ENCODE peak calls at places on chromosomes 5 and 9, in four cellular contexts. U, F, L and Y are unnamed samples.

GRCh38 chr5:6590581-6590980 is 42.3 kb downstream of the NSUN2 start:
- DNase-seq in U (no peak), L (no peak), F (no peak), Y (no peak)

GRCh38 chr5:158154226-158155005 is 295.5 kb upstream of the CLINT1 start:
- DNase-seq in U (peak), L (no peak), F (no peak), Y (no peak)

GRCh38 chr9:8564960-8565359 is 765.4 kb upstream of the DMAC1 start:
- DNase-seq in U (no peak), L (no peak), F (no peak), Y (no peak)

GRCh38 chr5:35430381-35431162 is 187.1 kb upstream of the SPEF2 start:
- DNase-seq in F (no peak), U (no peak), L (no peak), Y (no peak)

GRCh38 chr9:32395483-32396216 is 11.2 kb downstream of the ACO1 start:
- DNase-seq in L (peak), F (no peak), U (peak), Y (no peak)

GRCh38 chr9:82369251-82369945 is 380.8 kb downstream of the SPATA31D1 start:
- DNase-seq in L (no peak), F (no peak), U (no peak), Y (no peak)

GRCh38 chr9:106970219-106970975 is 107.4 kb downstream of the ZNF462 start:
- DNase-seq in L (no peak), F (no peak), U (no peak), Y (no peak)

GRCh38 chr5:90473321-90474234 is 993 bp downstream of the MBLAC2 start:
- DNase-seq in L (peak), F (peak), U (no peak), Y (peak)

GRCh38 chr5:160263326-160263850 is 34.1 kb downstream of the FABP6 start:
- DNase-seq in F (no peak), L (no peak), U (no peak), Y (no peak)

GRCh38 chr5:39369123-39369815 is 5.0 kb upstream of the C9 start:
- DNase-seq in F (no peak), L (no peak), U (no peak), Y (no peak)

GRCh38 chr5:9564752-9565151 is 18.9 kb upstream of the SEMA5A start:
- DNase-seq in U (no peak), F (no peak), L (no peak), Y (no peak)

GRCh38 chr9:124242331-124243194 is 15.2 kb upstream of the NEK6 start:
- DNase-seq in L (peak), F (peak), U (peak), Y (peak)

GRCh38 chr5:50667079-50667652 is 729 bp downstream of the PARP8 start:
- DNase-seq in L (peak), U (peak), F (peak), Y (peak)

GRCh38 chr9:125066839-125067619 is 76.3 kb downstream of the SCAI start:
- DNase-seq in L (peak), F (no peak), U (no peak), Y (no peak)

GRCh38 chr9:112439825-112440224 is 46.8 kb upstream of the KIAA1958 start:
- DNase-seq in U (no peak), L (no peak), F (no peak), Y (no peak)

GRCh38 chr5:125987677-125988255 is 435.4 kb upstream of the GRAMD2B start:
- DNase-seq in U (no peak), L (no peak), F (no peak), Y (no peak)

GRCh38 chr9:94945191-94946144 is 219.0 kb downstream of the AOPEP start:
- DNase-seq in U (peak), L (peak), F (no peak), Y (no peak)

GRCh38 chr5:92749943-92750342 is 831.1 kb downstream of the NR2F1-AS1 start:
- DNase-seq in F (no peak), U (no peak), L (no peak), Y (no peak)

GRCh38 chr9:91361294-91362201 is at the start of gene AUH:
- DNase-seq in U (peak), F (peak), L (peak), Y (peak)
- TF ChIP-seq CTCF in U (no peak), F (no peak), L (no peak), Y (peak)

DNA sequence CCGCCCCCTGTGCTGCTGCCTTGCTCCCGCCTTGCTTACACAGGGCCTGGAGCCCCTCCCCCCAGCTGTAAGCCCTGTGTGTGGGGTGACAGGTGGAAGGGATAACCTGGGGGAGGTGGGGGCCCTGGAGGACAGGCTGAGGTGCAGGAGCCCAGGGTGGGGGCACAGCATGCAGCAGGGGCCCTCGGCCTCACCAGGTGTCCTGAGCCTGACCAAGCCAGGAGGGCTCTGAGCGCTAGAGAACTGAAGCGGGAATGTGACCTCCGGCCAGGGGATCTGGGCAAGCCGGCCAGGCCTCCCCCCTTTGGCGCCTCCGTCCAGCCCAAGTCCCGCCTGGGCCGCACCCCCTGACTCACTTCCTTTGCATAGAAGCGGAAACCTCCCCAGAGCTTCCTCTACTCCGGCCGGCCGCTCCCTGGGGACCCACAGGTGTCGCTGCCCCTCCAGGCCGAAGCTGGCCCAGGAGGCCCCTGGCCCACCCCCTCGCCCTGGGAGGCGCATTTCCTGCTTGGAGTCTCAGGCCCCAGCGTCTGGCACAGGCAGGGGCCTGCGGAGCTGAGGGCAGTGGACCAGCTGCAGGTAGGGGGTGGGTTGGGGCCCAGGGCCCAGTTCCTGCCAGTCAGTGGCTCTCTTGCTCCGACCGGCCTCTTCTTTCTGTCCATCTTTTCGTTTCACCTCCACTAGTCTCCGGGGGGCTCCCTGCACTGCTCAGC is at the start of gene TOR4A:
- DNase-seq in F (peak), U (peak), L (peak), Y (peak)
- TF ChIP-seq CTCF in F (no peak), U (no peak), L (no peak), Y (no peak)

DNA sequence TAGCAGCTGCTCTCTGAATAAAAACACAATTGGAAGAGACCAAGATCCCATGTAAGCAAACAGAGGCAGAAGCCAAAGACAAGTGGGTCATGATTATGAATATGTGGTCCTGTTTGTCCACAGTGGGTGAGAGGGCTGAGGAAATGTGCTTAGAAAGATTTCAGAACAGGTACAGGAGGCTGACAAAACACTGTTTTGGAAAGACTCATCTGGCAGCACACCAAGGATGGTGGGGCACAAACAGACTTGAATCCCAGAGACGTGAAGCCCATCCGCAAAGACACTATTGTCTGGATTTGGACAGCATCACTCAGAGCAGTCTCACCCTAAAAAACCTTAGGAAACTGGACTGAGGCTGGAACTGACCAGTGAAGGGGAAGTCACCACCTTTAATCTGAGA is 85.0 kb downstream of the ADRB2 start:
- DNase-seq in U (no peak), F (no peak), L (no peak), Y (no peak)
- TF ChIP-seq CTCF in U (no peak), F (no peak), L (no peak), Y (no peak)

DNA sequence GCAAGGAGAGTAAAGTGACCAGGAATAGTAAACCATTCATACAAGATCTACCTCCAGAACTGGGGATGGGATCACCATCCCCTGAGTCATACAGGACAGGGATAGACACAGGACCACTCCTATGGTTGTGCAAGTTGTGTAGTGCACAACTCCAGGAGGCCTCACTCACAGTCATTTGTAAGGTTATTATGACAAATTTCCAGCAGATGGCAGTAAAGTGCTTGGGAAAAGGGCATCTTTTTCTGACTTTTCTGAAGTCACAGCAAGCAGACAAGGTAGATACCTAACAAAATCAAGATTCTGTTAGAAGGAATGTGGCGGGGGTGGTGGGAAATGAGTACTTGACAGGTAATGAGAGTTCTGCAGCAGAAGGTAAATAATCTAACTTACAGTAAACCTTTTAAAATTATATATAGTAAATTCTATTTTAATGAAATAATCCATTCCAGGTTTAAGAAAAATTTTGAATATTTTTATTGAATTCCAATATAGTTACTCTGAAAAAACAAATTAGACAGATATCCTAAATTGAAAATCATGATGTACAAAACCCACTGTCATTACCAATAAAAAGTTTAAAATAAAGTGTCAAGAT is 16.7 kb upstream of the KIF27 start:
- DNase-seq in L (no peak), F (peak), U (no peak), Y (peak)
- TF ChIP-seq CTCF in L (peak), F (peak), U (peak), Y (peak)

GRCh38 chr5:3601060-3601710 is 5.6 kb downstream of the IRX1 start:
- DNase-seq in F (no peak), U (no peak), L (no peak), Y (no peak)

GRCh38 chr5:3598236-3598635 is 2.6 kb downstream of the IRX1 start:
- DNase-seq in L (no peak), F (no peak), U (no peak), Y (no peak)

GRCh38 chr5:3598725-3599282 is 3.2 kb downstream of the IRX1 start:
- DNase-seq in L (no peak), U (no peak), F (no peak), Y (no peak)

GRCh38 chr5:3600106-3600997 is 4.7 kb downstream of the IRX1 start:
- DNase-seq in F (peak), U (no peak), L (no peak), Y (peak)

GRCh38 chr5:3599283-3600105 is 3.9 kb downstream of the IRX1 start:
- DNase-seq in U (no peak), L (no peak), F (peak), Y (peak)
- TF ChIP-seq CTCF in U (no peak), L (no peak), F (peak), Y (peak)

DNA sequence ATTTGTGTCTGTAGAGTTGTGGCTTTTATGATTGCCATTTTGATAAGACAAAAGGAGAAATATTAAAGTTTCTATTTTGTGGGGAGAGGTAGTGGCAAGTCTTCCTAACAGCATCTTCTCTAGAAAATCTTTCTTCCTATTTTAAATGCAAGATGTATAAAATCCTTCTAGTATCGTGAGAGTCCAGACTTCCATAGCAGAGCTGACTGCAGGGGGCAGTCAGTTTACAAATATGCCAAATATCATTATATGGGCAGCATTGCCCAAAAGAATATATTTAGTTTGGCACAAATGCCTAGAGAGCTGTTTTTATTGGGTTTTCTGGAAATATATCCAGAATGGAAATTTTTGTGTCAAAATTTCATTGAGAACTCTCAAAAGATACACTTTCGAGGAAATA is 82.1 kb upstream of the ALDH1A1 start:
- DNase-seq in U (no peak), L (no peak), F (no peak), Y (no peak)
- TF ChIP-seq CTCF in U (no peak), L (no peak), F (no peak), Y (no peak)

GRCh38 chr5:141369994-141370848 is at the start of gene PCDHGB3:
- DNase-seq in U (no peak), F (no peak), L (peak), Y (no peak)
- TF ChIP-seq CTCF in U (no peak), F (no peak), L (peak), Y (no peak)

GRCh38 chr5:112604741-112605390 is 132.8 kb upstream of the APC start:
- DNase-seq in F (no peak), U (no peak), L (no peak), Y (no peak)
- TF ChIP-seq CTCF in F (no peak), U (no peak), L (peak), Y (no peak)